ENCODE peak calls at places on chromosome 7, in six cellular contexts. M is stimulated activated CD8-positive, alpha-beta memory T cell treated with anti-CD3 and anti-CD28 coated beads, Interleukin-4, amount 100 ng/mL, for 1 hour; G is effector memory CD8-positive, alpha-beta T cell; A is stimulated activated CD4-positive, alpha-beta T cell treated with anti-CD3 and anti-CD28 coated beads, Interleukin-2, amount 100 ng/mL, for 48 hours; H is K562; D is GM12891. K is an unnamed sample.
A peak's percentile ranks its signal among the peaks of the same experiment; 100 is the strongest.

GRCh38 chr7:102982235-102982634 is 69.4 kb downstream of the LRRC17 start:
- DNase-seq in H (no peak), M (no peak), D (no peak), G (no peak), A (no peak), K (no peak)

GRCh38 chr7:115125750-115126149 is 203.9 kb downstream of the MDFIC start:
- DNase-seq in D (no peak), G (no peak), A (no peak), M (no peak), H (no peak), K (no peak)

GRCh38 chr7:4833691-4834600 is 27.9 kb downstream of the PAPOLB start:
- DNase-seq in G (no peak), D (no peak), M (no peak), H (no peak), A (no peak), K (no peak)

GRCh38 chr7:107049971-107050532 is 5.5 kb downstream of the PRKAR2B start:
- DNase-seq in H (no peak), D (no peak), G (no peak), A (no peak), M (no peak), K (no peak)

GRCh38 chr7:143418681-143419458 is 10.2 kb upstream of the EPHA1 start:
- DNase-seq in D (no peak), M (no peak), G (no peak), A (no peak), H (peak; percentile 33), K (no peak)

GRCh38 chr7:158684329-158684728 is 20.3 kb downstream of the NCAPG2 start:
- DNase-seq in D (no peak), M (no peak), H (no peak), A (no peak), G (no peak), K (no peak)

GRCh38 chr7:33261585-33261984 is 132.2 kb downstream of the BBS9 start:
- DNase-seq in D (no peak), H (no peak), A (no peak), M (no peak), G (no peak), K (no peak)

GRCh38 chr7:18426564-18427226 is 68.9 kb upstream of the HDAC9 start:
- DNase-seq in H (no peak), G (no peak), M (no peak), A (no peak), D (no peak), K (no peak)

GRCh38 chr7:84232653-84233052 is 38.1 kb upstream of the SEMA3A start:
- DNase-seq in D (no peak), M (no peak), G (no peak), H (no peak), A (no peak), K (no peak)

GRCh38 chr7:70846208-70846607 is 285.7 kb upstream of the GALNT17 start:
- DNase-seq in M (no peak), A (no peak), D (no peak), H (no peak), G (no peak), K (no peak)

GRCh38 chr7:41702635-41703371 is at the start of gene INHBA:
- DNase-seq in D (no peak), H (no peak), A (no peak), M (no peak), G (no peak), K (no peak)

GRCh38 chr7:77425151-77426051 is 9.3 kb upstream of the GSAP start:
- DNase-seq in A (no peak), D (no peak), H (no peak), M (no peak), G (no peak), K (peak; percentile 64)